ENCODE peak calls at places on chromosomes 6 and 20, in eight cellular contexts. J, A, Q, K, M, W, C and O are unnamed samples.
A peak's percentile ranks its signal among the peaks of the same experiment; 100 is the strongest.

GRCh38 chr6:168582581-168582981 is 141.6 kb downstream of the SMOC2 start:
- DNase-seq in K (no peak), C (no peak), W (no peak), M (no peak), J (no peak), A (no peak), Q (no peak), O (no peak)

GRCh38 chr20:2807019-2807418 is 6.6 kb upstream of the CPXM1 start:
- DNase-seq in C (no peak), A (no peak), J (no peak), Q (no peak), K (no peak), M (no peak), W (no peak), O (no peak)

GRCh38 chr6:75246386-75246785 is 2.8 kb upstream of the COX7A2 start:
- DNase-seq in W (no peak), A (no peak), K (no peak), M (no peak), J (no peak), Q (no peak), C (no peak), O (no peak)

GRCh38 chr6:56840467-56841371 is 114.2 kb upstream of the BEND6 start:
- DNase-seq in W (no peak), C (no peak), M (no peak), K (no peak), J (no peak), Q (no peak), A (no peak), O (no peak)

GRCh38 chr6:131917763-131918649 is 33.2 kb downstream of the CCN2 start:
- DNase-seq in C (no peak), J (no peak), W (no peak), M (no peak), K (no peak), Q (no peak), A (no peak), O (no peak)

GRCh38 chr6:125220712-125221111 is 67.1 kb downstream of the TPD52L1 start:
- DNase-seq in C (no peak), W (no peak), Q (no peak), J (no peak), K (no peak), A (peak; percentile 61), M (no peak), O (no peak)

GRCh38 chr20:63050406-63050805 is 43.6 kb upstream of the BHLHE23 start:
- DNase-seq in C (no peak), M (no peak), J (no peak), W (no peak), Q (no peak), A (peak; percentile 9), K (no peak), O (no peak)

GRCh38 chr20:64084209-64085152 is at the start of gene LKAAEAR1:
- DNase-seq in W (no peak), A (no peak), C (no peak), M (no peak), K (peak; percentile 90), Q (no peak), J (no peak), O (no peak)

GRCh38 chr6:53623497-53623896 is 42.1 kb downstream of the KLHL31 start:
- DNase-seq in Q (no peak), A (no peak), C (no peak), M (no peak), W (no peak), J (no peak), K (no peak), O (no peak)